ENCODE peak calls at places on chromosome 13, in four cellular contexts. H is CD8-positive, alpha-beta memory T cell; K is ascending aorta; Z is T-helper 2 cell. D is an unnamed sample.

GRCh38 chr13:33260168-33261098 is 25.1 kb downstream of the STARD13 start:
- DNase-seq in Z (no peak), K (no peak), H (no peak), D (no peak)

GRCh38 chr13:88857256-88857655 is 1186.1 kb downstream of the SLITRK5 start:
- DNase-seq in H (no peak), Z (no peak), K (no peak), D (no peak)

GRCh38 chr13:89199138-89199537 is 1528.0 kb downstream of the SLITRK5 start:
- DNase-seq in H (no peak), Z (no peak), K (no peak), D (no peak)

GRCh38 chr13:94073006-94073744 is 406.3 kb downstream of the DCT start:
- DNase-seq in Z (no peak), K (no peak), H (no peak), D (no peak)

GRCh38 chr13:52161193-52161646 is 1.8 kb upstream of the NEK3 start:
- DNase-seq in Z (no peak), H (no peak), K (no peak), D (no peak)

GRCh38 chr13:111958612-111959395 is 108.1 kb upstream of the SOX1 start:
- DNase-seq in H (no peak), Z (no peak), K (no peak), D (no peak)

GRCh38 chr13:44904982-44905381 is 84.3 kb downstream of the NUFIP1 start:
- DNase-seq in H (no peak), Z (no peak), K (peak; percentile 81), D (no peak)

GRCh38 chr13:49530452-49530851 is 34.7 kb downstream of the PHF11 start:
- DNase-seq in H (no peak), K (no peak), Z (no peak), D (no peak)

GRCh38 chr13:30463820-30464495 is 1.8 kb downstream of the HMGB1 start:
- DNase-seq in Z (peak; percentile 24), H (peak; percentile 55), K (peak; percentile 78), D (peak; percentile 56)

GRCh38 chr13:50282016-50282415 is 266.8 kb downstream of the KCNRG start:
- DNase-seq in Z (no peak), H (no peak), K (no peak), D (no peak)

GRCh38 chr13:50284540-50284939 is 269.3 kb downstream of the KCNRG start:
- DNase-seq in K (no peak), Z (no peak), H (no peak), D (no peak)